ENCODE peak calls at places on chromosomes 7 and 10, in nine cellular contexts. D is activated naive CD4-positive, alpha-beta T cell; O is CD4-positive, CD25-positive, alpha-beta regulatory T cell; V is EL; L is stromal cell of bone marrow; E is nucleus accumbens; Y is iris pigment epithelial cell; C is GM23338; I is hepatic stellate cell. A is an unnamed sample.

GRCh38 chr10:69346776-69347175 is 68.5 kb downstream of the HK1 start:
- DNase-seq in O (no peak), C (no peak), E (no peak), I (no peak), V (no peak), D (no peak), Y (no peak), L (no peak), A (no peak)

GRCh38 chr7:101542527-101543241 is 86.4 kb downstream of the MYL10 start:
- DNase-seq in E (peak), C (peak), V (peak), O (peak), Y (peak), D (peak), I (no peak), L (no peak), A (peak)

GRCh38 chr7:127730658-127731276 is 78.8 kb downstream of the SND1 start:
- DNase-seq in D (no peak), L (no peak), O (no peak), V (no peak), Y (no peak), E (no peak), I (no peak), C (peak), A (no peak)

GRCh38 chr7:18570890-18571478 is 75.4 kb downstream of the HDAC9 start:
- DNase-seq in Y (peak), D (no peak), L (peak), E (peak), I (no peak), V (peak), O (no peak), C (peak), A (no peak)

GRCh38 chr10:30384791-30385201 is 35.7 kb upstream of the MTPAP start:
- DNase-seq in O (no peak), L (no peak), Y (peak), D (no peak), C (peak), I (peak), V (peak), E (no peak), A (peak)

GRCh38 chr7:75660566-75661215 is 78.0 kb downstream of the HIP1 start:
- DNase-seq in Y (no peak), O (no peak), V (no peak), D (no peak), L (no peak), C (no peak), I (no peak), E (no peak), A (no peak)

GRCh38 chr7:57381581-57381980 is 68.4 kb upstream of the ZNF716 start:
- DNase-seq in V (no peak), Y (no peak), C (no peak), D (no peak), E (no peak), O (no peak), L (no peak), I (no peak), A (no peak)

GRCh38 chr10:104273291-104273690 is 4.3 kb downstream of the GSTO2 start:
- DNase-seq in I (peak), O (no peak), L (no peak), D (no peak), Y (peak), C (no peak), V (peak), E (no peak), A (no peak)

GRCh38 chr7:132709971-132710567 is 133.8 kb upstream of the PLXNA4 start:
- DNase-seq in C (peak), E (no peak), Y (peak), O (no peak), L (no peak), D (no peak), V (peak), I (peak), A (peak)

GRCh38 chr10:125231116-125231812 is 70.9 kb upstream of the CTBP2 start:
- DNase-seq in Y (peak), O (no peak), I (peak), D (no peak), E (no peak), C (peak), V (peak), L (peak), A (peak)

GRCh38 chr10:81569488-81569887 is 305.5 kb upstream of the NRG3 start:
- DNase-seq in L (no peak), E (no peak), D (no peak), V (no peak), C (no peak), O (no peak), I (no peak), Y (no peak), A (no peak)

GRCh38 chr10:85978566-85979358 is 387.8 kb downstream of the GRID1 start:
- DNase-seq in Y (no peak), I (no peak), L (no peak), V (no peak), E (no peak), O (no peak), D (no peak), C (no peak), A (no peak)

GRCh38 chr7:17022915-17023314 is 141.1 kb upstream of the AGR3 start:
- DNase-seq in C (no peak), L (no peak), V (no peak), Y (no peak), E (no peak), I (no peak), O (no peak), D (no peak), A (no peak)

GRCh38 chr10:87819274-87819585 is 1.2 kb upstream of the ATAD1 start:
- DNase-seq in E (no peak), C (no peak), O (no peak), L (no peak), D (no peak), V (no peak), Y (no peak), I (no peak), A (no peak)

GRCh38 chr10:59236064-59236697 is 59.7 kb downstream of the PHYHIPL start:
- DNase-seq in L (no peak), C (no peak), D (no peak), O (no peak), V (no peak), I (no peak), Y (no peak), E (no peak), A (no peak)

GRCh38 chr10:95860486-95861040 is 47.2 kb upstream of the CC2D2B start:
- DNase-seq in I (no peak), Y (no peak), V (no peak), E (no peak), O (no peak), D (no peak), L (no peak), C (no peak), A (no peak)

GRCh38 chr10:69644658-69645295 is 14.7 kb downstream of the FAM241B start:
- DNase-seq in C (peak), I (peak), L (peak), Y (peak), E (peak), D (no peak), V (peak), O (no peak), A (peak)

GRCh38 chr7:69018200-69018599 is 580.1 kb upstream of the AUTS2 start:
- DNase-seq in Y (no peak), L (no peak), E (no peak), O (no peak), V (no peak), D (no peak), I (no peak), C (peak), A (peak)

GRCh38 chr7:56077681-56078080 is 13.6 kb downstream of the SUMF2 start:
- DNase-seq in O (no peak), V (no peak), E (no peak), L (no peak), Y (no peak), D (no peak), I (no peak), C (no peak), A (no peak)

GRCh38 chr7:27607210-27607606 is 55.5 kb downstream of the HIBADH start:
- DNase-seq in V (no peak), L (no peak), I (no peak), E (no peak), D (no peak), C (no peak), Y (no peak), O (no peak), A (no peak)

GRCh38 chr7:116071629-116072028 is 41.1 kb upstream of the TFEC start:
- DNase-seq in Y (no peak), E (no peak), C (no peak), V (no peak), L (no peak), O (no peak), D (no peak), I (no peak), A (no peak)

GRCh38 chr7:110573862-110574528 is 516.9 kb upstream of the LRRN3 start:
- DNase-seq in V (peak), C (no peak), O (no peak), I (peak), L (peak), E (no peak), Y (peak), D (no peak), A (no peak)

GRCh38 chr10:86043236-86043635 is 323.4 kb downstream of the GRID1 start:
- DNase-seq in V (no peak), C (no peak), L (no peak), Y (no peak), I (no peak), E (no peak), O (no peak), D (no peak), A (no peak)

GRCh38 chr7:106774768-106775551 is 90.1 kb upstream of the PIK3CG start:
- DNase-seq in O (no peak), C (peak), L (no peak), E (no peak), D (no peak), V (no peak), Y (peak), I (no peak), A (no peak)

GRCh38 chr10:28279878-28280277 is 23.0 kb downstream of the MPP7 start:
- DNase-seq in I (no peak), V (no peak), E (no peak), D (no peak), O (no peak), C (no peak), Y (no peak), L (no peak), A (no peak)

GRCh38 chr10:71216751-71217265 is 4.4 kb downstream of the UNC5B start:
- DNase-seq in Y (peak), E (no peak), L (no peak), O (no peak), V (no peak), D (no peak), C (no peak), I (no peak), A (no peak)

GRCh38 chr7:41148521-41148951 is 554.4 kb downstream of the INHBA start:
- DNase-seq in V (peak), Y (peak), L (peak), C (no peak), I (peak), E (no peak), O (no peak), D (no peak), A (no peak)

GRCh38 chr10:19154375-19154774 is 105.8 kb downstream of the MALRD1 start:
- DNase-seq in E (no peak), V (no peak), O (no peak), C (no peak), D (no peak), I (no peak), L (no peak), Y (no peak), A (no peak)

GRCh38 chr10:93711891-93712290 is 9.5 kb upstream of the FRA10AC1 start:
- DNase-seq in O (no peak), D (no peak), E (no peak), L (peak), Y (no peak), V (peak), C (no peak), I (no peak), A (no peak)

GRCh38 chr10:6135039-6135438 is 46.2 kb downstream of the RBM17 start:
- DNase-seq in D (no peak), L (no peak), Y (no peak), E (no peak), I (no peak), V (no peak), C (no peak), O (no peak), A (no peak)

GRCh38 chr10:89391882-89392756 is at the start of gene IFIT1:
- DNase-seq in C (peak), Y (peak), O (peak), V (peak), I (peak), E (peak), L (peak), D (peak), A (no peak)

A was measured in WTC11.